ENCODE peak calls at places on chromosome 12, in six cellular contexts. H, T, V, N, Q and L are unnamed samples.

GRCh38 chr12:39581592-39581991 is 38.0 kb downstream of the ABCD2 start:
- DNase-seq in H (no peak), T (no peak), V (peak; percentile 71), N (no peak), Q (peak; percentile 3), L (no peak)

GRCh38 chr12:8675471-8676083 is 13.0 kb upstream of the MFAP5 start:
- DNase-seq in H (no peak), T (no peak), V (no peak), N (no peak), Q (no peak), L (no peak)

GRCh38 chr12:113244015-113244983 is 23.0 kb downstream of the TPCN1 start:
- DNase-seq in H (no peak), T (peak; percentile 56), V (peak; percentile 86), N (no peak), Q (no peak), L (no peak)

GRCh38 chr12:102043928-102044327 is 17.9 kb downstream of the WASHC3 start:
- DNase-seq in H (no peak), T (no peak), V (no peak), N (no peak), Q (no peak), L (no peak)

GRCh38 chr12:52604859-52605258 is 3.6 kb upstream of the KRT72 start:
- DNase-seq in H (no peak), T (no peak), V (no peak), N (no peak), Q (no peak), L (no peak)

GRCh38 chr12:103011974-103012763 is 54.7 kb downstream of the ASCL1 start:
- DNase-seq in H (no peak), T (peak; percentile 58), V (no peak), N (no peak), Q (no peak), L (no peak)

GRCh38 chr12:98559666-98560065 is 33.8 kb upstream of the SLC25A3 start:
- DNase-seq in H (no peak), T (no peak), V (no peak), N (no peak), Q (no peak), L (no peak)

GRCh38 chr12:62995097-62995496 is 60.1 kb upstream of the PPM1H start:
- DNase-seq in H (no peak), T (no peak), V (no peak), N (no peak), Q (no peak), L (no peak)

GRCh38 chr12:93804392-93805179 is 127.4 kb downstream of the CRADD start:
- DNase-seq in H (no peak), T (no peak), V (no peak), N (no peak), Q (peak; percentile 91), L (no peak)

GRCh38 chr12:26940820-26941219 is 2.5 kb downstream of the FGFR1OP2 start:
- DNase-seq in H (peak; percentile 15), T (no peak), V (no peak), N (no peak), Q (peak; percentile 56), L (no peak)

GRCh38 chr12:59070534-59070933 is 150.2 kb upstream of the LRIG3 start:
- DNase-seq in H (no peak), T (no peak), V (peak; percentile 29), N (no peak), Q (peak; percentile 64), L (no peak)

GRCh38 chr12:91687052-91688017 is 458.3 kb downstream of the BTG1 start:
- DNase-seq in H (no peak), T (no peak), V (peak; percentile 66), N (no peak), Q (peak; percentile 70), L (no peak)

GRCh38 chr12:118958520-118958919 is 22.8 kb upstream of the SRRM4 start:
- DNase-seq in H (no peak), T (no peak), V (no peak), N (no peak), Q (no peak), L (no peak)

GRCh38 chr12:109679716-109680520 is 33.7 kb upstream of the FAM222A start:
- DNase-seq in H (no peak), T (no peak), V (no peak), N (no peak), Q (no peak), L (no peak)

GRCh38 chr12:122265433-122265832 is 861 bp downstream of the VPS33A start:
- DNase-seq in H (no peak), T (no peak), V (no peak), N (peak; percentile 58), Q (no peak), L (no peak)

GRCh38 chr12:75409833-75410232 is 18.9 kb downstream of the GLIPR1L2 start:
- DNase-seq in H (no peak), T (no peak), V (no peak), N (no peak), Q (no peak), L (no peak)

GRCh38 chr12:122190842-122191668 is 8.1 kb downstream of the LRRC43 start:
- DNase-seq in H (peak; percentile 59), T (peak; percentile 87), V (peak; percentile 90), N (peak; percentile 91), Q (peak; percentile 40), L (peak; percentile 57)

GRCh38 chr12:115897718-115898117 is 379.8 kb downstream of the MED13L start:
- DNase-seq in H (peak; percentile 23), T (no peak), V (no peak), N (no peak), Q (peak; percentile 18), L (no peak)

GRCh38 chr12:125186471-125187147 is 121.4 kb downstream of the AACS start:
- DNase-seq in H (no peak), T (peak; percentile 59), V (no peak), N (no peak), Q (no peak), L (no peak)

GRCh38 chr12:45232771-45233372 is 17.0 kb downstream of the ANO6 start:
- DNase-seq in H (peak; percentile 98), T (no peak), V (peak; percentile 96), N (no peak), Q (peak; percentile 99), L (no peak)

GRCh38 chr12:114136656-114137055 is 170.5 kb upstream of the RBM19 start:
- DNase-seq in H (no peak), T (no peak), V (no peak), N (no peak), Q (no peak), L (no peak)

GRCh38 chr12:26629864-26630263 is 203.1 kb downstream of the ITPR2 start:
- DNase-seq in H (peak; percentile 70), T (no peak), V (peak; percentile 41), N (no peak), Q (peak; percentile 55), L (no peak)

GRCh38 chr12:45369065-45369464 is 153.2 kb downstream of the ANO6 start:
- DNase-seq in H (peak; percentile 83), T (no peak), V (peak; percentile 56), N (no peak), Q (peak; percentile 70), L (no peak)

GRCh38 chr12:18868673-18869072 is 130.8 kb downstream of the CAPZA3 start:
- DNase-seq in H (peak; percentile 58), T (no peak), V (peak; percentile 45), N (no peak), Q (peak; percentile 70), L (no peak)

GRCh38 chr12:78888583-78888982 is 24.0 kb downstream of the SYT1 start:
- DNase-seq in H (no peak), T (no peak), V (no peak), N (peak; percentile 70), Q (peak; percentile 59), L (no peak)

GRCh38 chr12:62632521-62632920 is 165.9 kb downstream of the MON2 start:
- DNase-seq in H (no peak), T (peak; percentile 79), V (no peak), N (no peak), Q (peak; percentile 43), L (no peak)

GRCh38 chr12:13171921-13172859 is 24.3 kb upstream of the EMP1 start:
- DNase-seq in H (no peak), T (no peak), V (peak; percentile 64), N (no peak), Q (peak; percentile 69), L (no peak)

GRCh38 chr12:80837342-80837978 is 100.3 kb downstream of the LIN7A start:
- DNase-seq in H (peak; percentile 76), T (peak; percentile 17), V (peak; percentile 51), N (peak; percentile 72), Q (peak; percentile 69), L (peak; percentile 51)

GRCh38 chr12:121804417-121805111 is 755 bp downstream of the SETD1B start:
- DNase-seq in H (no peak), T (peak; percentile 61), V (peak; percentile 22), N (peak; percentile 55), Q (no peak), L (no peak)

DNA sequence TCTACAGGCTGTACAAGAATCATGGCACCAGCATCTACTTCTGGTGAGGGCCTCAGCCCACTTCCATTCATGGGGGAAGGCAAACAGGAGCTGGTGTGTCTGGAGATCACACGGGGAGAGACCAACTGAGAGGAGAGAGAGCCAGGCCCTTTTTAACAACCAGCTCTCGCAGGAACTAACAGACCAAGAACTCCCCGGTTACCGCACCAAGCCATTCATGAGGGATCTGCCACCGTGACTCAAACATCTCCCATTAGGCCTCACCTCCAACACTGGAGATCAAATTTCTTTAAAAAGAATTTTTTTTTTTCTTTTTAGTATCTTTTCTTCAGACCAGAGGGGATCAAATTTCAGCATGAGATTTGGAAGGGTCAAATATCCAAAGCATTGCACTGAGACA is 16.7 kb upstream of the AQP2 start:
- DNase-seq in H (peak; percentile 67), T (no peak), V (peak; percentile 12), N (peak; percentile 52), Q (peak; percentile 75), L (no peak)
- H2AFZ ChIP-seq in H (peak overlapping the region; percentile 86), T (no peak overlapping the region), V (no peak overlapping the region), N (no peak overlapping the region), Q (no peak overlapping the region), L (no peak overlapping the region)

GRCh38 chr12:131527736-131528135 is 183.2 kb upstream of the SFSWAP start:
- DNase-seq in H (no peak), T (no peak), V (no peak), N (no peak), Q (no peak), L (no peak)
- H2AFZ ChIP-seq in H (no peak overlapping the region), T (no peak overlapping the region), V (no peak overlapping the region), N (no peak overlapping the region), Q (no peak overlapping the region), L (no peak overlapping the region)

DNA sequence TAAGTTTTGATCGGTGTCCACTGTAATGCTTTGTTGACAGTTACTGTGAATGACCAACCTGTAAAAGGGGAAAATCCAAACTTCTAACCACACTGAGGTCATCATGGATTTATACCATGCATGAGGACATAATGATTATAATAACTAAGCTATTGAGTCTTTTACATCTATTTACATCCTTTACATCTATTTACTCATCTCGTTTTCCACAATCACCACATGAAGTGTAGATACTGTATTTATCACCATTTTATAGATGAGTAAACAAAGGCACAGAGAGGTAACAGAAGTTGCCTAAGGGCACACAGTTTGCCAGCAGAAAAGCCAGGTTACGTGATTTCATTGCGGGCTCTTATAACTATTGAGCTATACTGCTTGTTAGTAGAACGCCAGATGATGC is 27.9 kb upstream of the EID3 start:
- DNase-seq in H (peak; percentile 53), T (no peak), V (peak; percentile 95), N (no peak), Q (no peak), L (no peak)
- H2AFZ ChIP-seq in H (no peak overlapping the region), T (no peak overlapping the region), V (peak overlapping the region; percentile 19), N (peak overlapping the region; percentile 90), Q (no peak overlapping the region), L (no peak overlapping the region)

DNA sequence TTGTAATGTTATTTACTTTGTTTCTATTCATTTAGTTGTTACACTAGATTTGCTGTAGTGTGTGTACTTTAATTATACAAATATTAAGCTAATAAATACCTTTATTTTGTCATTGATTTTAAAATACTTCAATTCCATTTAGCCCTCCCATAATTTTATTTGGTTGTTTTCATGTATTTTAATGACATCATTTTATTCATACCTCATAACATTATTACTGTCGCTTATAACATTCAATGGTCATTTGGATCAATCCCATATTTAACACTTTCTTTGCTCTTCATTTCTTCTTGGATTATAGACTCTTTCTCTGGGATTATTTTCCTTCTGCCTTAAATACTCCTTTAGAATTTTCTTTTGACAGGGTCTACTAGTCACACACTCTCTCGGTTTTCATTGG is 86.6 kb upstream of the CAND1 start:
- DNase-seq in H (no peak), T (no peak), V (no peak), N (no peak), Q (no peak), L (no peak)
- H2AFZ ChIP-seq in H (no peak overlapping the region), T (no peak overlapping the region), V (no peak overlapping the region), N (no peak overlapping the region), Q (no peak overlapping the region), L (no peak overlapping the region)